ENCODE peak calls at places on chromosomes 3 and 15, in five cellular contexts. T, R, F, G and Q are unnamed samples.

GRCh38 chr3:159236306-159236705 is 434.5 kb downstream of the MFSD1 start:
- DNase-seq in G (no peak), F (no peak), R (no peak), T (no peak), Q (no peak)

GRCh38 chr3:22377421-22377820 is 626.4 kb upstream of the ZNF385D start:
- DNase-seq in R (no peak), T (no peak), G (no peak), F (no peak), Q (no peak)

GRCh38 chr15:52021128-52021671 is 2.2 kb downstream of the MAPK6 start:
- DNase-seq in T (no peak), F (peak), R (peak), G (peak), Q (no peak)

GRCh38 chr3:98021821-98022220 is 13.3 kb downstream of the GABRR3 start:
- DNase-seq in G (peak), R (no peak), F (no peak), T (no peak), Q (no peak)

GRCh38 chr3:184583345-184584000 is 21.9 kb downstream of the EPHB3 start:
- DNase-seq in R (peak), T (peak), F (no peak), G (peak), Q (no peak)

GRCh38 chr15:64443747-64444621 is 16.4 kb upstream of the ZNF609 start:
- DNase-seq in T (no peak), R (no peak), F (no peak), G (no peak), Q (no peak)

GRCh38 chr3:48634661-48635221 is 520 bp downstream of the SLC26A6 start:
- DNase-seq in R (peak), T (peak), G (peak), F (peak), Q (peak)

GRCh38 chr3:46221936-46222335 is 13.8 kb upstream of the CCR1 start:
- DNase-seq in F (no peak), G (no peak), R (no peak), T (no peak), Q (no peak)

GRCh38 chr15:43169888-43170287 is 15.3 kb upstream of the CCNDBP1 start:
- DNase-seq in T (no peak), G (no peak), R (no peak), F (no peak), Q (no peak)

GRCh38 chr3:128413003-128413370 is 53.7 kb downstream of the DNAJB8 start:
- DNase-seq in F (no peak), R (no peak), T (no peak), G (no peak), Q (no peak)

GRCh38 chr3:193982258-193982659 is 153.7 kb upstream of the HES1 start:
- DNase-seq in G (no peak), T (peak), F (no peak), R (peak), Q (no peak)

GRCh38 chr3:186413615-186414415 is 51.8 kb upstream of the DGKG start:
- DNase-seq in R (peak), F (no peak), G (peak), T (peak), Q (no peak)

GRCh38 chr3:13197281-13197680 is 124.1 kb upstream of the IQSEC1 start:
- DNase-seq in R (no peak), G (peak), F (no peak), T (no peak), Q (no peak)

GRCh38 chr3:112640864-112641751 is at the start of gene CCDC80:
- DNase-seq in G (peak), F (no peak), R (peak), T (no peak), Q (peak)

GRCh38 chr3:146814601-146815315 is 209.6 kb upstream of the PLSCR5 start:
- DNase-seq in F (no peak), T (no peak), G (no peak), R (no peak), Q (no peak)

GRCh38 chr3:146813496-146813895 is 208.3 kb upstream of the PLSCR5 start:
- DNase-seq in R (no peak), G (no peak), T (no peak), F (no peak), Q (no peak)

GRCh38 chr3:146818301-146818700 is 213.2 kb upstream of the PLSCR5 start:
- DNase-seq in T (no peak), F (no peak), R (no peak), G (no peak), Q (no peak)

GRCh38 chr3:146818866-146819265 is 213.7 kb upstream of the PLSCR5 start:
- DNase-seq in T (no peak), R (no peak), G (no peak), F (no peak), Q (no peak)

GRCh38 chr3:146817705-146818104 is 212.6 kb upstream of the PLSCR5 start:
- DNase-seq in F (no peak), R (no peak), T (no peak), G (peak), Q (no peak)
- TF ChIP-seq CTCF in F (no peak), R (no peak), T (peak), G (peak), Q (peak)

DNA sequence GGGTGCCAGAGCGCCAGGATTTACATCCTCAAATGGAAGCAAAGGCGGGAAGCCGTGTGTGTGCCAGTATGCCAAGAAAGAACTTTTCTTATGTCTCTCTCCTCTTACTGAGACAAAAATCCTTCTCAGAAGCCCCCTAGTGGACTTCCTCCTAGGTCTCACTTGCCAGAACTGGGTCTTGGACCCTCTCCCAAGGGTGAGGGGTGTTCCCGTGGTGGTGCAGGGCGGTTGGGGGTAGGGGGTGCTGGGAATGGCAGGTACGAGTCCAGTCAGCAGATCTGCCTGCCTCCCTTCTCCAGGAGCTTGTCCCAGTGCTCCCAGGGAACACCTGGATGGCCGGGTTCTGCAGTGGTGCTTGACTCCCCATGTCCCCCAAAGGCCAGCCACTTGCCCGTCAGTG is 52.0 kb downstream of the CORO2B start:
- DNase-seq in R (no peak), F (no peak), T (no peak), G (no peak), Q (no peak)
- TF ChIP-seq CTCF in R (no peak), F (no peak), T (no peak), G (peak), Q (no peak)

DNA sequence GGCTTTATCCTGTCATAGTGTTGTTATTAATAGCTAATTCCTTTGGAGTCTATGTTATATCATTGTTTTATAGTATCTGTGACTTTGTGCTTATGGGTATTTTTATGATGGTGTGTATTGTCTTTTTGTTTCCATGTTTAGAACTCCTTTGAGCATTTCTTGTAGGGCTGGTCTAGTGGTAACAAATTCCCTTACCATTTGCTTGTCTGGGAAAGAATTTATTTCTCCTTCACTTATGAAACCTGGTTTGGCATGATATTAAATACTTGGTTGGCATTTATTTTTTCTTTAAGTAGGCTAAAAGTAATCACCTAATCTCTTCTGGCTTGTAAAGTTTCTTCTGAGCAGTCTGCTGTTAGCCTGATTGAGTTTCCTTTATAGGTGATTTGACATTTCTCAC is 47.7 kb upstream of the ROBO1 start:
- DNase-seq in R (no peak), T (no peak), F (no peak), G (no peak), Q (no peak)
- TF ChIP-seq CTCF in R (no peak), T (no peak), F (no peak), G (no peak), Q (no peak)

GRCh38 chr3:131778526-131778925 is 256.3 kb downstream of the CPNE4 start:
- DNase-seq in G (no peak), F (no peak), R (no peak), T (no peak), Q (no peak)
- TF ChIP-seq CTCF in G (no peak), F (no peak), R (no peak), T (no peak), Q (no peak)

DNA sequence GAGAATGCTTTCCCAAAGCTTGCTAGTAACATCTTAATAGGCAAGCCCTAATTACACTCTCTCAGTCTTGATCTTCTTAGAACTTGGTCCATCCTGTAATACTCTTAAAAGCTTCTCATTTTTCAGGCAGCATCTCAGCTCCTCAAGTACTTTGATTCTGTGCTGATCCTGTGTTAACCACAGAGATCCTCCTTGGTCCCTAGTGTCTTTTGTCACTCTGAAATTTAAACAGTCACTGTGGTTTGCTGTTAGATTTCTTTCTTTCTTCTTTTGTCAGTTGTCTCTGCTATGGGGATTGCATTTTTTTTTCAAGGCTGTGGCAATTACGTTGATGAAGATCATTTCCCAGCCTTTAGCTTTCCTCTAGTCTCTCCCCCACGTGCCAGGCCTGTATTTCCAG is 26.0 kb upstream of the UBE3A start:
- DNase-seq in G (no peak), F (no peak), T (no peak), R (no peak), Q (no peak)
- TF ChIP-seq CTCF in G (no peak), F (no peak), T (no peak), R (no peak), Q (no peak)

GRCh38 chr3:103906808-103907207 is 1459.9 kb upstream of the ALCAM start:
- DNase-seq in G (no peak), T (no peak), R (no peak), F (no peak), Q (no peak)

GRCh38 chr3:103909395-103909794 is 1457.3 kb upstream of the ALCAM start:
- DNase-seq in T (no peak), G (no peak), F (no peak), R (no peak), Q (no peak)

GRCh38 chr3:103906304-103906703 is 1460.4 kb upstream of the ALCAM start:
- DNase-seq in G (no peak), T (no peak), F (no peak), R (no peak), Q (no peak)

GRCh38 chr3:103907567-103907966 is 1459.1 kb upstream of the ALCAM start:
- DNase-seq in R (no peak), T (no peak), F (no peak), G (no peak), Q (no peak)

GRCh38 chr3:103904991-103905390 is 1461.7 kb upstream of the ALCAM start:
- DNase-seq in R (no peak), T (no peak), F (no peak), G (no peak), Q (no peak)
- TF ChIP-seq CTCF in R (no peak), T (no peak), F (no peak), G (no peak), Q (no peak)

GRCh38 chr3:50373146-50373864 is 14.0 kb upstream of the TMEM115 start:
- DNase-seq in F (no peak), R (no peak), T (no peak), G (no peak), Q (no peak)

GRCh38 chr3:50373865-50374188 is 14.5 kb upstream of the TMEM115 start:
- DNase-seq in R (no peak), F (no peak), G (no peak), T (no peak), Q (no peak)

GRCh38 chr3:50372349-50372748 is 13.0 kb upstream of the TMEM115 start:
- DNase-seq in G (peak), F (no peak), T (no peak), R (no peak), Q (no peak)

GRCh38 chr3:50375200-50375931 is 16.0 kb upstream of the TMEM115 start:
- DNase-seq in T (no peak), R (no peak), F (no peak), G (no peak), Q (no peak)

GRCh38 chr3:50374363-50375108 is 15.2 kb upstream of the TMEM115 start:
- DNase-seq in F (no peak), R (no peak), T (no peak), G (no peak), Q (no peak)
- TF ChIP-seq CTCF in F (no peak), R (no peak), T (no peak), G (no peak), Q (no peak)

GRCh38 chr3:126658584-126658983 is 3.7 kb upstream of the TXNRD3 start:
- DNase-seq in R (no peak), T (no peak), G (no peak), F (no peak), Q (no peak)

GRCh38 chr3:126657901-126658300 is 3.0 kb upstream of the TXNRD3 start:
- DNase-seq in T (no peak), G (no peak), R (peak), F (no peak), Q (no peak)

GRCh38 chr3:126661965-126662364 is 7.0 kb upstream of the TXNRD3 start:
- DNase-seq in R (no peak), G (no peak), F (no peak), T (no peak), Q (no peak)

GRCh38 chr3:126661532-126661931 is 6.6 kb upstream of the TXNRD3 start:
- DNase-seq in F (no peak), R (no peak), G (no peak), T (no peak), Q (no peak)

GRCh38 chr3:126659915-126660886 is 5.3 kb upstream of the TXNRD3 start:
- DNase-seq in G (no peak), R (peak), T (no peak), F (no peak), Q (no peak)
- TF ChIP-seq CTCF in G (peak), R (peak), T (peak), F (no peak), Q (peak)

DNA sequence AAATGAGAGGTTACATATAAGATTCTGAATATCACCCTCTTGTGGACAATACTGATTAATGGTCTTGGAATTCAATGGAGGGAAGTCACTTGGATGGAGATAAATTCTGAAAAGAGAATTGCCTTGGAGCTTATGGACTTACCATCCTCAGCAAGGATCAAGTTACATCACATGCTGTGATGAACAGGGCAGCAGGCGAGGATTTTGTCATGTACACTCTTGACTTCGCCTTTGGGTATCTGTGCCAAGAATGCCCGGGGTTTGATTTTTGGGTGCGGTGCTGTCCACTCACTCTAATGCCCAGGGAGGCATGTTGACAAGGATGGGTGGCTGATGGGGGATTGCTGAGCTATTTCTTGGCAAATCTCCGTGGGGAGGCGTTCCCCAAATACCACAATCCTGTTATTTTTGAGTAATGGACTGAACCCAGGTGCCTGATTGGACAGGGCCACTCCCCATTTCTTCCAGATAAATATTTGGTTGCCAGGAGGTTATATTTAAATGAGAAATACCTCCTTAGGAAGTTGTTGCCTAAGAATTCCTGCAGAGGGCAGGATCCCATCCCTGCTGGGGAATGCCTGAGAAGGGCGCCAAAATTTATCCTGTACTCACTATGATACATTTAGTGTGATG is 96.3 kb downstream of the TPRG1 start:
- DNase-seq in T (no peak), F (no peak), R (no peak), G (peak), Q (no peak)
- TF ChIP-seq CTCF in T (no peak), F (no peak), R (no peak), G (peak), Q (peak)